ENCODE peak calls at places on chromosomes 6 and 20, in seven cellular contexts. K, J, S, F, E, G and L are unnamed samples.
A peak's percentile ranks its signal among the peaks of the same experiment; 100 is the strongest.

GRCh38 chr6:166351715-166352285 is 9.5 kb upstream of the SFT2D1 start:
- DNase-seq in F (no peak), E (no peak), K (no peak), J (no peak), G (no peak), S (no peak), L (no peak)

GRCh38 chr6:130945401-130945919 is 117.6 kb downstream of the EPB41L2 start:
- DNase-seq in J (no peak), F (peak; percentile 33), G (no peak), E (no peak), S (no peak), K (peak; percentile 31), L (no peak)

GRCh38 chr6:125198285-125199009 is 44.9 kb downstream of the TPD52L1 start:
- DNase-seq in J (no peak), S (no peak), G (no peak), F (no peak), K (no peak), E (no peak), L (no peak)

GRCh38 chr6:116461563-116462507 is 660 bp downstream of the CALHM6 start:
- DNase-seq in K (peak; percentile 90), F (peak; percentile 47), J (peak; percentile 84), E (peak; percentile 60), S (peak; percentile 47), G (peak; percentile 91), L (peak; percentile 68)

GRCh38 chr20:2130668-2131067 is 29.0 kb downstream of the STK35 start:
- DNase-seq in F (no peak), S (no peak), J (peak; percentile 47), K (peak; percentile 55), E (no peak), G (no peak), L (no peak)

GRCh38 chr6:4610256-4610655 is 165.9 kb upstream of the CDYL start:
- DNase-seq in E (no peak), G (no peak), S (peak; percentile 49), F (peak; percentile 77), J (no peak), K (peak; percentile 18), L (no peak)

GRCh38 chr6:25229671-25230321 is 49.4 kb upstream of the CARMIL1 start:
- DNase-seq in F (peak; percentile 59), G (no peak), E (no peak), J (no peak), K (no peak), S (peak; percentile 48), L (no peak)

GRCh38 chr6:128491643-128492206 is 28.7 kb downstream of the PTPRK start:
- DNase-seq in S (peak; percentile 72), J (no peak), G (no peak), K (peak; percentile 60), E (no peak), F (peak; percentile 65), L (no peak)

GRCh38 chr6:145260491-145260890 is 474.8 kb downstream of the EPM2A start:
- DNase-seq in J (no peak), E (no peak), G (no peak), K (no peak), F (no peak), S (no peak), L (no peak)
- H3K23ac ChIP-seq in J (no peak overlapping the region), E (no peak overlapping the region), G (no peak overlapping the region), K (no peak overlapping the region), F (no peak overlapping the region), S (no peak overlapping the region), L (no peak overlapping the region)

GRCh38 chr20:36462440-36463211 is 78.7 kb upstream of the MYL9 start:
- DNase-seq in S (peak; percentile 52), E (no peak), K (no peak), G (no peak), J (no peak), F (peak; percentile 60), L (no peak)
- H3K18ac ChIP-seq in S (peak overlapping the region; percentile 95), E (no peak overlapping the region), K (peak overlapping the region; percentile 24), G (peak overlapping the region; percentile 96), J (no peak overlapping the region), F (peak overlapping the region; percentile 58), L (peak overlapping the region; percentile 73)

DNA sequence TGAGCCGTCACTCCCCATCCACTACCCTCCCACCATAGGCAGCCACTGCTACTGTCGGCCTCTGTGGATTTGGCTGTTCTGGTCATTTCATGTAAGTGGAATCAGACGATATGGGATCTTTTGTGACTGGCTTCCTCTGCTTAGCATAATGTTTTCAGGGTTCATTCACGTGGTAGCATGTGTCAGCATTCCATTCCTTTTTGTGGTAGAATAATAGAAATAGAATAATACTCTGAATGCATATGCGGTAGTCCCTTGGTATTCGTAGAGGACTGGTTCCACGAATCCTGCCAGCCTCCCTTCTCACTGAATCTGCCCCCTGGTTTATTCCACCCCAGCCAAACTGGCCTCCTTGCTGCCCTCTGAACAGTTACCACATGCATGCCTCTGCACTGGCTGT is 402.6 kb upstream of the SULF2 start:
- DNase-seq in S (no peak), G (no peak), F (peak; percentile 21), E (no peak), J (no peak), K (no peak), L (no peak)
- H3K23ac ChIP-seq in S (no peak overlapping the region), G (no peak overlapping the region), F (no peak overlapping the region), E (no peak overlapping the region), J (no peak overlapping the region), K (no peak overlapping the region), L (no peak overlapping the region)

GRCh38 chr6:6585003-6585311 is 3.6 kb upstream of the LY86 start:
- DNase-seq in E (no peak), G (no peak), S (no peak), K (no peak), F (no peak), J (no peak), L (no peak)

GRCh38 chr6:6582111-6582510 is 6.4 kb upstream of the LY86 start:
- DNase-seq in J (no peak), E (no peak), K (no peak), F (no peak), S (no peak), G (no peak), L (no peak)

GRCh38 chr6:6586167-6586566 is 2.4 kb upstream of the LY86 start:
- DNase-seq in S (no peak), E (no peak), K (no peak), J (no peak), F (no peak), G (no peak), L (no peak)

GRCh38 chr6:6584310-6585002 is 4.1 kb upstream of the LY86 start:
- DNase-seq in G (no peak), K (no peak), J (no peak), S (no peak), E (no peak), F (no peak), L (no peak)

GRCh38 chr6:6583836-6584235 is 4.7 kb upstream of the LY86 start:
- DNase-seq in G (no peak), S (no peak), J (no peak), F (no peak), K (no peak), E (no peak), L (no peak)
- H3K18ac ChIP-seq in G (no peak overlapping the region), S (no peak overlapping the region), J (no peak overlapping the region), F (no peak overlapping the region), K (no peak overlapping the region), E (no peak overlapping the region), L (no peak overlapping the region)

DNA sequence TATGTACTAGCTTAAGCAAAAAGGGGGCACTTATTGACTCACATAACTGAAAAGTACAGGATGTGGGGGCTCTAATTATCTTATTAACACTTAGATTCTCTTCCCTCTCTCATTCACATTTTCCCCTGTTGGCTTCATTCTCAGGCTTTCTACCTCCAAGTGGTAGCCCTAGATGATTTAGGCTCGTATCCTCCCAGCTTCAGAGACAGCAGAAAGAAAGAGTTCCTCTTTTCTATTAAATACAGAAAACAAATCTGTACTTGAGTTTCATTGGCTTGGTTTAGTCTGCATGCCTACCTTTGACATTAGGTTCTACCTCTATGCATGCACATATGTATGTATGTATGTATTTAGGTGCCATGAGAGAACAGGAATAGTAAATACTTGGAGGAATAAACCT is 15.5 kb upstream of the E2F3 start:
- DNase-seq in J (no peak), F (no peak), S (no peak), E (no peak), K (no peak), G (no peak), L (no peak)
- H3K23ac ChIP-seq in J (no peak overlapping the region), F (no peak overlapping the region), S (no peak overlapping the region), E (no peak overlapping the region), K (no peak overlapping the region), G (no peak overlapping the region), L (no peak overlapping the region)